ENCODE peak calls at places on chromosomes 3 and 15, in seven cellular contexts. I is foreskin fibroblast, E is tibial artery, R is MM.1S, F is astrocyte, B is heart left ventricle, M is lower lobe of right lung. N is an unnamed sample.

GRCh38 chr3:27666277-27666676 is 55.8 kb downstream of the EOMES start:
- DNase-seq in I (no peak), E (no peak), R (no peak), F (no peak), B (no peak), M (no peak), N (no peak)

GRCh38 chr15:62847900-62848489 is 194.6 kb upstream of the TPM1 start:
- DNase-seq in I (peak), E (peak), R (peak), F (peak), B (peak), M (peak), N (no peak)

GRCh38 chr3:197597335-197597734 is 41.6 kb upstream of the BDH1 start:
- DNase-seq in I (no peak), E (no peak), R (no peak), F (no peak), B (no peak), M (no peak), N (no peak)

GRCh38 chr3:126442849-126443229 is 32.9 kb downstream of the ZXDC start:
- DNase-seq in I (no peak), E (no peak), R (no peak), F (no peak), B (no peak), M (no peak), N (no peak)

GRCh38 chr15:90132437-90132836 is 30.2 kb upstream of the IDH2 start:
- DNase-seq in I (no peak), E (no peak), R (no peak), F (no peak), B (no peak), M (no peak), N (no peak)

GRCh38 chr3:49519916-49520385 is 34.3 kb upstream of the BSN start:
- DNase-seq in I (no peak), E (no peak), R (no peak), F (no peak), B (no peak), M (no peak), N (no peak)

GRCh38 chr3:60594025-60594424 is 657.2 kb downstream of the FHIT start:
- DNase-seq in I (peak), E (peak), R (no peak), F (peak), B (peak), M (peak), N (no peak)

GRCh38 chr15:28096411-28096719 is 2.8 kb downstream of the OCA2 start:
- DNase-seq in I (peak), E (no peak), R (no peak), F (no peak), B (no peak), M (no peak), N (no peak)

GRCh38 chr3:36494461-36495109 is 114.3 kb downstream of the STAC start:
- DNase-seq in I (peak), E (peak), R (no peak), F (peak), B (no peak), M (peak), N (peak)

GRCh38 chr3:13081603-13082360 is 8.6 kb upstream of the IQSEC1 start:
- DNase-seq in I (no peak), E (no peak), R (no peak), F (no peak), B (no peak), M (no peak), N (no peak)

GRCh38 chr15:33113666-33114483 is 80.6 kb downstream of the FMN1 start:
- DNase-seq in I (no peak), E (no peak), R (no peak), F (no peak), B (no peak), M (no peak), N (no peak)

GRCh38 chr3:97197083-97197482 is 382.7 kb downstream of the EPHA6 start:
- DNase-seq in I (no peak), E (no peak), R (no peak), F (no peak), B (no peak), M (no peak), N (no peak)

GRCh38 chr15:22810033-22810734 is 23.7 kb downstream of the NIPA1 start:
- DNase-seq in I (no peak), E (no peak), R (no peak), F (no peak), B (no peak), M (no peak), N (no peak)

GRCh38 chr15:22811640-22812039 is 25.2 kb downstream of the NIPA1 start:
- DNase-seq in I (peak), E (peak), R (no peak), F (no peak), B (no peak), M (no peak), N (no peak)

GRCh38 chr15:22808240-22808639 is 21.8 kb downstream of the NIPA1 start:
- DNase-seq in I (no peak), E (no peak), R (no peak), F (no peak), B (no peak), M (no peak), N (no peak)

GRCh38 chr15:22808761-22809280 is 22.4 kb downstream of the NIPA1 start:
- DNase-seq in I (no peak), E (no peak), R (no peak), F (peak), B (no peak), M (no peak), N (no peak)

DNA sequence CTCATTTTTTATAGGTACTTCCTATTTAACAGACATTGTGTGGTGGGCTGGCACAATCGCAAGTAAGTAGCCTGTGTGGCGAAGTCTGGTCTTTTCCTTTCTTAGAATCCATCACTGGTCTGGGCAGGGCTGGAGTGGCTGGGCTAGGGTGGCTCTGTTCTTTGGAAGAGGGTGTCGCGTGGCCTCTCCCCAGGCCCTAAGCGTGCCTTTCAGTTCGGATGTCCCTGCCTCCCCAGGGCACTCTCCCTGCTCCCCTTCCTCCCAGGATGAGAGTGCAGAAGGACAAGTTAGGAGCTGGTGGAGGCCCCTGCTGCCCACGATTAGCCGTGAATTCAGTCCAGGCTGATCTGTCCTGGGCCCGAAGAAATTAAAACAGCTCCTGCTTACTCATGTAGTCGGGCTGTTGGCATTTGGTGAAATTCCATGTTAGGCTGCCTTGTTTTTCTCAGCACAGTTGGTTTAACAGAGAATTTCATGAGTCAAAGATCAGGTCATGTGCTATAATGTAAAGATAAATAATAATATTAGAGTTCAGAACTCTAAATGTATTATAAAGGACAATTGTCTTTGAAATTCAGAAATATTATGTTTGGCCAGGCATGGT is 24.4 kb downstream of the NIPA1 start:
- DNase-seq in I (peak), E (no peak), R (no peak), F (no peak), B (no peak), M (no peak), N (no peak)
- TF ChIP-seq CTCF in I (no peak), E (no peak), R (no peak), F (no peak), B (no peak), M (no peak), N (no peak)

DNA sequence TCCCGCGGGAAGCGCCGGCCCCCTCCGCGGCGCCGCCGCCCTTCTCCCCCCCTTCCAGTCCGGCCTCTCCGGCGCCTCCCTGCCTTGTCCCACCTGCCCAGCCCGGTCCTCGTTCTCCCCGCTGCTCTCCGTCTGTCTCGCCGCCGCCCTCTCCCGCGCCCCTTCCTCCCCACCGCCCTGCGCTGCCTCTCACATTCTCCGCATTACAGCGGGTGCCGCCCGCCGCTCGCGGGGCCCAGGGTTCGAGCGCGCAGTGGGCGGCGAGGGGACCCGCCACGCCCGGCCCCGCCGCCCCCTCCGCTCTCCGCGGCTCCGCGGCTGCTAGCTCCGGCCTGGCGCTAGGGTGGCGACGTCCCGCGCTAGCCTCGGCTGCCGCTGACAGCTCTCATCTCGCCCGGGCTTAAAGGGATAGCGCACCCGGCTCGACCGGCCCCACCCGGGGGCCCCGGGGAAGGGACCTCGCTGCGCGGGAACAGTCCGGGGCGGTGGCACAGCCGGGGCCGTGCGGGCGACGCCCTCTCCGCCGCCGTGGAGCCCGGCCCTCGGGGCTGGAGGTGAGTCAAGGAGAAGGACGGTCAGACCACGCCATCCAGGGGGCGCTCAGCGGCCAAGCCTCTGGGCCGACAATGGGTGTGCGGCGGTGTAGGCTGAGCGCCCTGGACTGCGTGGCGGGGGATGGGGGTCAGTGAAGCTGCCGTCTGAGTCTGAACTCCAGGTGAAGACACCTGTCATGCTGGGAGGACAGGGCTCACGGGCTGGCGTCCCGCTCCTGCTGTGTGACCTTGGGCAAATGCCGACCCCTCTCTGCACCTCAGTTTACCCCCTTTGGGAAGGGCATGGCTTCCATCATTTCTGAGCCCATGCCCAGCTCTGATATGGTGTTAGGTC is 187.4 kb upstream of the LINGO1 start:
- DNase-seq in I (peak), E (no peak), R (peak), F (no peak), B (no peak), M (no peak), N (no peak)
- H3K4me3 ChIP-seq in I (no peak), E (peak), R (peak), F (no peak), B (peak), M (peak), N (no peak)

GRCh38 chr3:122859021-122859805 is 64.3 kb downstream of the SLC49A4 start:
- DNase-seq in I (no peak), E (no peak), R (no peak), F (no peak), B (no peak), M (no peak), N (no peak)

GRCh38 chr3:122858373-122858772 is 63.5 kb downstream of the SLC49A4 start:
- DNase-seq in I (peak), E (no peak), R (peak), F (no peak), B (no peak), M (no peak), N (peak)

GRCh38 chr3:122857019-122857418 is 62.1 kb downstream of the SLC49A4 start:
- DNase-seq in I (peak), E (no peak), R (peak), F (peak), B (no peak), M (no peak), N (no peak)
- TF ChIP-seq CTCF in I (no peak), E (no peak), R (no peak), F (no peak), B (no peak), M (no peak), N (no peak)

GRCh38 chr15:83930392-83930791 is 276.5 kb downstream of the ADAMTSL3 start:
- DNase-seq in I (no peak), E (no peak), R (no peak), F (no peak), B (no peak), M (no peak), N (no peak)

GRCh38 chr15:83927704-83928391 is 273.9 kb downstream of the ADAMTSL3 start:
- DNase-seq in I (no peak), E (no peak), R (no peak), F (no peak), B (no peak), M (no peak), N (no peak)

GRCh38 chr15:83928392-83928734 is 274.4 kb downstream of the ADAMTSL3 start:
- DNase-seq in I (no peak), E (no peak), R (peak), F (no peak), B (no peak), M (no peak), N (no peak)

GRCh38 chr15:83929619-83930018 is 275.7 kb downstream of the ADAMTSL3 start:
- DNase-seq in I (no peak), E (no peak), R (no peak), F (no peak), B (no peak), M (no peak), N (no peak)

DNA sequence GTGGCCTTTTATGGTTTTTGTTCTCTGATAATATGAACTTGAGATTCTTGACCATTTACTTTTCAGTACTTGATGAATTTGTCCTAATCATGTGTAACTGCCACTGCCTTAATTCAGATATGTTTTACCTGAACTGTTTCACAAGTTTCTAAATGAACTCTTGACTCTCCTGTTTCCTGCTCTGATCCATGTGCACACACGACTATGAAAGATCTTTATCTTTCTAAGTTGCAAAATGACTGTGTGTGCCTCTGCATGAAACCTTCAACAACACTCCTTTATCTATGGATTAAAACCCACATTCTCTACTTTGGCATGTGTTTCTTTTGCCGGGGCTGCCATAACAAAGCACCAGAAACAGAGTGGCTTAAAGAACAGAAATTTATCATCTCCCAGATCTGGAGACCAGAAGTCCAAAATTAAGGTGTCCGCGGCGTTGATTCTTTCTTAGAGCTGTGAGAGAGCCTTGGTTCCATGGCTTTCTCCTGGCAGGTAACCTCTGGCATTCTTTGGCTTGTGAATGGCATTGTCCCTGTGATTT is 275.0 kb downstream of the ADAMTSL3 start:
- DNase-seq in I (no peak), E (no peak), R (peak), F (no peak), B (no peak), M (no peak), N (peak)
- H3K4me3 ChIP-seq in I (no peak), E (no peak), R (peak), F (no peak), B (no peak), M (no peak), N (no peak)

GRCh38 chr15:74783808-74784175 is 1.9 kb downstream of the CSK start:
- DNase-seq in I (no peak), E (no peak), R (peak), F (no peak), B (peak), M (no peak), N (no peak)
- TF ChIP-seq CTCF in I (no peak), E (no peak), R (no peak), F (no peak), B (no peak), M (no peak), N (no peak)

DNA sequence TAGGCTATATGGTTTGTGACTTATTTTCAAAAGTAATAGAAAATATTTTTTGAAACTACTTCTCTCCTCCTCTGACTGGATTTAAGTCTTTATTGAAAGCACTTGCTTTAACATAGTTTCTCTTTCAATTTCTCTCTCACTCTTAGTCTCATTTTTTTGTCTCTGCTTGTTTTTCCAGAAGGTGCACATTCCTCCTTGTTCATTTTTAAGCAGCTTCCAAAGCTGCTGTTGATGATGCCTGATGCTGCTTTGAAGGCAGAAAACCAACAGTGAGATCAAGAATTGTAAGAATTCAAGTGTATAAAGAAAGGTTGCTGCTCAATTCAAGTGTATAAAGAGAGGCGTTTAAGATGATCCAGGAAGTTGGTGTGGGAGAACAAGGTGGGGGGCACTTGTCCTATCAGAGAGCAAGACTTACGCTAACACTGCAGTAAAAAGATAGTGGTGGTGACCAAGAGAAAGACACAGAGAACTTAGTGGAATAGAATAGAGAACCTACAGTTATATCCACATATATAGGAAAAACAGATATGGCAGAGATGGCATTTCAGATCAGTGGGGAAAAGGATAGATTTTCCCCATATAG is 12.1 kb downstream of the NR2C2 start:
- DNase-seq in I (no peak), E (no peak), R (peak), F (no peak), B (no peak), M (no peak), N (no peak)
- H3K4me3 ChIP-seq in I (no peak), E (no peak), R (peak), F (no peak), B (no peak), M (no peak), N (no peak)